ENCODE peak calls at places on chromosome 10, in four cellular contexts. E is stomach, B is sigmoid colon, N is prostate gland. S is an unnamed sample.

GRCh38 chr10:127018298-127018650 is 113.0 kb downstream of the DOCK1 start:
- DNase-seq in E (no peak), B (no peak), N (no peak), S (no peak)

GRCh38 chr10:38228394-38228793 is 134.3 kb downstream of the ZNF37A start:
- DNase-seq in N (no peak), B (no peak), E (no peak), S (no peak)

GRCh38 chr10:132578287-132578951 is 40.8 kb downstream of the INPP5A start:
- DNase-seq in N (no peak), B (peak; percentile 59), E (no peak), S (no peak)

GRCh38 chr10:24771943-24772747 is 48.5 kb upstream of the ARHGAP21 start:
- DNase-seq in N (no peak), E (no peak), B (no peak), S (no peak)

GRCh38 chr10:25725917-25726716 is 207.9 kb upstream of the MYO3A start:
- DNase-seq in E (no peak), B (no peak), N (no peak), S (no peak)

GRCh38 chr10:86938260-86938659 is 19.2 kb downstream of the MMRN2 start:
- DNase-seq in N (no peak), E (no peak), B (no peak), S (peak; percentile 55)

GRCh38 chr10:132168571-132169030 is 18.1 kb upstream of the DPYSL4 start:
- DNase-seq in B (no peak), N (no peak), E (no peak), S (no peak)

GRCh38 chr10:79378647-79379511 is 31.6 kb downstream of the PPIF start:
- DNase-seq in E (peak; percentile 20), N (no peak), B (peak; percentile 72), S (peak; percentile 50)

GRCh38 chr10:23171232-23171876 is 20.8 kb upstream of the PTF1A start:
- DNase-seq in B (no peak), E (no peak), N (no peak), S (no peak)

GRCh38 chr10:101897633-101898032 is 54.0 kb upstream of the KCNIP2 start:
- DNase-seq in B (no peak), E (peak; percentile 40), N (peak; percentile 74), S (no peak)

GRCh38 chr10:68647928-68648327 is 73.1 kb upstream of the CCAR1 start:
- DNase-seq in E (no peak), N (no peak), B (no peak), S (no peak)

GRCh38 chr10:132122097-132122861 is 56.5 kb downstream of the JAKMIP3 start:
- DNase-seq in E (no peak), N (no peak), B (no peak), S (no peak)

GRCh38 chr10:52755297-52756062 is 17.1 kb downstream of the MBL2 start:
- DNase-seq in N (no peak), B (no peak), E (no peak), S (no peak)

GRCh38 chr10:5512881-5513698 is 11.7 kb upstream of the CALML3 start:
- DNase-seq in N (no peak), B (peak; percentile 43), E (no peak), S (peak; percentile 35)

GRCh38 chr10:121694966-121695340 is 96.7 kb upstream of the FGFR2 start:
- DNase-seq in B (no peak), N (no peak), E (no peak), S (no peak)

GRCh38 chr10:91220954-91221696 is 662 bp downstream of the PCGF5 start:
- DNase-seq in E (peak; percentile 30), B (peak; percentile 63), N (peak; percentile 15), S (peak; percentile 64)

GRCh38 chr10:87867453-87867852 is 4.0 kb downstream of the PTEN start:
- DNase-seq in E (no peak), N (no peak), B (no peak), S (no peak)

GRCh38 chr10:15262036-15262713 is 93.7 kb upstream of the NMT2 start:
- DNase-seq in E (no peak), N (peak; percentile 42), B (peak; percentile 60), S (no peak)

GRCh38 chr10:23408330-23408976 is 30.4 kb upstream of the OTUD1 start:
- DNase-seq in N (no peak), E (no peak), B (no peak), S (no peak)

GRCh38 chr10:10403762-10404161 is 613.9 kb upstream of the CELF2 start:
- DNase-seq in B (no peak), N (no peak), E (no peak), S (no peak)

GRCh38 chr10:100784126-100784525 is 38.7 kb downstream of the PAX2 start:
- DNase-seq in B (peak; percentile 22), E (no peak), N (no peak), S (no peak)

GRCh38 chr10:35569836-35570235 is 35.3 kb upstream of the GJD4 start:
- DNase-seq in N (no peak), B (no peak), E (no peak), S (no peak)

GRCh38 chr10:131852161-131852822 is 48.5 kb upstream of the PPP2R2D start:
- DNase-seq in B (peak; percentile 11), E (no peak), N (no peak), S (peak; percentile 36)

GRCh38 chr10:47403401-47404318 is 19.6 kb upstream of the ZNF488 start:
- DNase-seq in E (no peak), B (no peak), N (no peak), S (peak; percentile 51)

GRCh38 chr10:97683556-97684357 is 3.3 kb downstream of the AVPI1 start:
- DNase-seq in B (peak; percentile 50), E (peak; percentile 37), N (no peak), S (no peak)

GRCh38 chr10:84469470-84469869 is 141.1 kb downstream of the CCSER2 start:
- DNase-seq in N (no peak), B (no peak), E (no peak), S (no peak)

GRCh38 chr10:62545667-62546066 is 171.5 kb downstream of the ZNF365 start:
- DNase-seq in E (no peak), B (peak; percentile 71), N (no peak), S (no peak)

GRCh38 chr10:42790835-42791234 is 8.2 kb downstream of the BMS1 start:
- DNase-seq in N (no peak), E (no peak), B (no peak), S (no peak)

GRCh38 chr10:8049151-8049873 is 5.2 kb upstream of the GATA3 start:
- DNase-seq in B (no peak), E (no peak), N (no peak), S (no peak)

GRCh38 chr10:74991435-74991834 is 120.0 kb upstream of the SAMD8 start:
- DNase-seq in B (no peak), N (no peak), E (no peak), S (no peak)

GRCh38 chr10:123019941-123020703 is 11.3 kb downstream of the ACADSB start:
- DNase-seq in N (peak; percentile 29), B (no peak), E (no peak), S (no peak)

GRCh38 chr10:12628964-12629766 is 279.8 kb downstream of the CAMK1D start:
- DNase-seq in E (no peak), B (no peak), N (peak; percentile 47), S (no peak)

GRCh38 chr10:94183666-94184264 is 179.0 kb downstream of the NOC3L start:
- DNase-seq in E (no peak), B (no peak), N (no peak), S (no peak)

GRCh38 chr10:49542353-49542752 is 3.4 kb upstream of the ERCC6 start:
- DNase-seq in E (no peak), N (no peak), B (no peak), S (no peak)

GRCh38 chr10:49543604-49544003 is 4.7 kb upstream of the ERCC6 start:
- DNase-seq in B (no peak), E (no peak), N (no peak), S (no peak)

GRCh38 chr10:49541762-49542161 is 2.8 kb upstream of the ERCC6 start:
- DNase-seq in E (no peak), B (no peak), N (no peak), S (no peak)

GRCh38 chr10:49538381-49539319 is at the start of gene ERCC6:
- DNase-seq in E (peak; percentile 98), N (peak; percentile 97), B (peak; percentile 99), S (peak; percentile 98)

GRCh38 chr10:49539320-49539885 is 482 bp upstream of the ERCC6 start:
- DNase-seq in E (peak; percentile 50), N (peak; percentile 23), B (peak; percentile 66), S (no peak)
- TF ChIP-seq POLR2A in E (no peak), N (no peak), B (no peak), S (no peak)

DNA sequence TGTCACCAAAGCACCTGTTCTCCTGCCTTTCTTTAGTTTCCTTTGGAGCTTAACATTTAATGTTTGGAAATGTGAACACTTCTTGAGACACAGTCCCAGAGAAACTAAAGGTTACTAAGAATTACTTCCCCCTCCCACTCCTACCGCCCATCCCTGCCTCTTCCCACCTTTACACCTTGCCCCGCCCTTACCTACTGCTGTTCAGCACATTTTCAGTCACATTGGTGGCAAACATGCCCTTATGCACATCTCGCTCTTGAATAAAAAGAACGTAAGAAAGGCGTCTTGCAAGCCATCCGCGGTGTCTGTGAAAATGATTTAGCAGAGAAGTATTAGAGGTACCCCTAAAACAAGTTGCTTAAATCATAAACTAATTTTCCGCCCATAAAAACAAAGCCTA is 8.2 kb downstream of the GPAM start:
- DNase-seq in E (no peak), B (no peak), N (no peak), S (no peak)
- TF ChIP-seq POLR2AphosphoS5 in E (no peak), B (no peak), N (no peak), S (no peak)

GRCh38 chr10:92689663-92690210 is at the start of gene HHEX:
- DNase-seq in B (peak; percentile 77), E (peak; percentile 72), N (peak; percentile 55), S (no peak)
- H3K4me1 ChIP-seq in B (no peaks in the 10 kb centered on the region), E (peaks cover 44% of the 10 kb centered on the region), N (no peaks in the 10 kb centered on the region), S (peaks cover 29% of the 10 kb centered on the region)

GRCh38 chr10:69974551-69975155 is 78.0 kb upstream of the MACROH2A2 start:
- DNase-seq in E (no peak), B (no peak), N (no peak), S (no peak)

GRCh38 chr10:69976795-69977546 is 75.7 kb upstream of the MACROH2A2 start:
- DNase-seq in E (no peak), N (no peak), B (no peak), S (no peak)

GRCh38 chr10:69969961-69970360 is 82.7 kb upstream of the MACROH2A2 start:
- DNase-seq in E (peak; percentile 13), N (no peak), B (no peak), S (no peak)

GRCh38 chr10:69972951-69973350 is 79.7 kb upstream of the MACROH2A2 start:
- DNase-seq in N (no peak), E (no peak), B (no peak), S (no peak)

GRCh38 chr10:69973678-69974077 is 79.0 kb upstream of the MACROH2A2 start:
- DNase-seq in B (no peak), N (no peak), E (no peak), S (no peak)
- TF ChIP-seq POLR2A in B (no peak), N (no peak), E (no peak), S (no peak)

DNA sequence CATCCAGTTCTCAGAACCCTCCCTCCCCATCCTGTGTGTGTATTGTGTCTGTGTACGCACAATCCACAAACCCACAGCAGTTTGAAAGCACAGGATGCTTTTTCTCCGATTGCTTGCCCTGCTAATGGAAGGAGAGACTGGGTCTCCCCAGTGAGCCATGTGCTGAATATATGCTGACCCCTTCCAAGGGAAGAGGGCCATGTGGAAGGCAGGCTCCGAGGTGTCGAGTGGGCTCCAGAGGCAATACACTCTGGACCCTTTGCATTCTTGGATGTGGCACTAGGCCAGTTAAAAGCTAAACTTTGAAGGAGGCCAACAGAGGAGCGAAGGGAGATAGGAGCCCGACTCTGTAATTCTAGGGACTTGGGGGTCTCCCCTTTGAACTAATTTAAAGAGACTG is 10.7 kb downstream of the DUSP5 start:
- DNase-seq in B (peak; percentile 47), N (no peak), E (no peak), S (peak; percentile 38)
- TF ChIP-seq POLR2AphosphoS5 in B (peak; percentile 13), N (no peak), E (no peak), S (no peak)

S was measured in suprapubic skin.